ENCODE peak calls at places on chromosomes 1 and 21, in eight cellular contexts. J, Q, M, K, W, R, D and P are unnamed samples.

GRCh38 chr1:16006010-16006409 is 2.0 kb downstream of the SRARP start:
- DNase-seq in D (no peak), R (no peak), W (no peak), Q (no peak), J (no peak), M (no peak), K (no peak), P (no peak)

GRCh38 chr1:161763522-161764098 is 2.5 kb upstream of the ATF6 start:
- DNase-seq in D (no peak), W (no peak), R (no peak), J (no peak), Q (no peak), M (peak; percentile 81), K (no peak), P (no peak)

GRCh38 chr21:29213513-29214385 is 83.3 kb downstream of the MAP3K7CL start:
- DNase-seq in K (no peak), M (no peak), D (no peak), J (no peak), W (no peak), R (no peak), Q (no peak), P (no peak)

GRCh38 chr1:106494646-106495045 is 561.8 kb upstream of the PRMT6 start:
- DNase-seq in J (no peak), M (no peak), W (no peak), D (no peak), Q (no peak), K (no peak), R (no peak), P (no peak)

GRCh38 chr21:37128069-37128468 is 55.0 kb downstream of the TTC3 start:
- DNase-seq in Q (no peak), M (peak; percentile 71), K (no peak), D (no peak), J (peak; percentile 45), W (peak; percentile 44), R (peak; percentile 56), P (no peak)

GRCh38 chr21:38342734-38343133 is 85.9 kb downstream of the KCNJ15 start:
- DNase-seq in R (no peak), J (no peak), M (no peak), D (no peak), K (no peak), W (no peak), Q (peak; percentile 51), P (no peak)

GRCh38 chr1:165162671-165163241 is 193.8 kb downstream of the LMX1A start:
- DNase-seq in M (peak; percentile 98), Q (no peak), D (peak; percentile 42), W (no peak), K (no peak), J (peak; percentile 94), R (peak; percentile 81), P (no peak)

GRCh38 chr1:222096476-222096772 is 354.5 kb upstream of the DUSP10 start:
- DNase-seq in Q (no peak), D (no peak), J (no peak), W (no peak), R (no peak), M (no peak), K (no peak), P (no peak)

GRCh38 chr1:35762204-35762603 is 7.6 kb downstream of the CLSPN start:
- DNase-seq in W (no peak), M (no peak), J (no peak), D (no peak), K (no peak), R (no peak), Q (no peak), P (no peak)

GRCh38 chr1:175155936-175156335 is 36.6 kb downstream of the KIAA0040 start:
- DNase-seq in M (no peak), D (peak; percentile 26), W (no peak), Q (no peak), R (no peak), J (peak; percentile 52), K (peak; percentile 76), P (no peak)

GRCh38 chr1:11187936-11188335 is 1.2 kb upstream of the ANGPTL7 start:
- DNase-seq in W (no peak), D (no peak), K (no peak), Q (no peak), M (no peak), R (no peak), J (no peak), P (no peak)

GRCh38 chr1:8013800-8014199 is 12.3 kb downstream of the ERRFI1 start:
- DNase-seq in M (no peak), J (no peak), Q (no peak), R (no peak), D (no peak), W (no peak), K (peak; percentile 49), P (no peak)

GRCh38 chr1:25427696-25428095 is 3.0 kb upstream of the MACO1 start:
- DNase-seq in Q (no peak), R (no peak), J (no peak), D (peak; percentile 47), M (no peak), W (no peak), K (no peak), P (peak; percentile 60)

GRCh38 chr1:44497422-44498170 is 92.5 kb downstream of the RNF220 start:
- DNase-seq in R (no peak), W (no peak), K (no peak), M (no peak), Q (no peak), J (no peak), D (no peak), P (no peak)

GRCh38 chr1:212980123-212980800 is 29.9 kb downstream of the VASH2 start:
- DNase-seq in R (no peak), Q (no peak), K (no peak), M (no peak), D (peak; percentile 19), J (no peak), W (peak; percentile 85), P (peak; percentile 66)

GRCh38 chr1:150931773-150932172 is 5.6 kb downstream of the SETDB1 start:
- DNase-seq in M (no peak), K (no peak), Q (no peak), D (no peak), J (no peak), W (peak; percentile 5), R (no peak), P (no peak)

GRCh38 chr21:33908760-33909159 is 6.8 kb downstream of the ATP5PO start:
- DNase-seq in D (no peak), W (no peak), Q (no peak), K (peak; percentile 8), R (no peak), M (no peak), J (no peak), P (no peak)

GRCh38 chr1:24351918-24352637 is 32.9 kb downstream of the GRHL3 start:
- DNase-seq in Q (no peak), J (no peak), W (peak; percentile 17), D (no peak), K (no peak), M (peak; percentile 77), R (no peak), P (no peak)

GRCh38 chr1:13775916-13776315 is 75.9 kb downstream of the PRDM2 start:
- DNase-seq in M (no peak), D (no peak), Q (no peak), R (no peak), K (no peak), W (no peak), J (no peak), P (no peak)

DNA sequence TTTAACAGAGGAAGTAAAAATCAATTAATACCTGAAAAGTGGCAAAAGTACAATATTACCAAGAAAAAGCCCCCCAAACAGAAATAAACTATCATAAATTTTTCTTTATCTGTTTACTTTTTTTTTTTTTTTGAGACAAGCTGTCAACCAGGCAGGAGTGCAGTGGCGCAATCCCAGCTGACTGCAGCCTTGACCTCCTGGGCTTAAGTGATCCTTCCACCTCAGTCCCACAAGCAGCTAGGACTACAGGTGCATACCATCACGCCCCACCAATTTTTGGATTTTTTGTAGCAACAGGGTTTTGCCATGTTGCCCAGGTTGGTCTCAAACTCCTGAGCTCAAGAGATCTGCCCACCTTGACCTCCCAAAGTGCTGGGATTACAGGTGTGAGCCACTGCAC is 8.0 kb downstream of the TFB2M start:
- DNase-seq in Q (no peak), R (no peak), M (no peak), D (no peak), J (no peak), K (peak; percentile 72), W (no peak), P (no peak)
- H3K4me1 ChIP-seq in Q (no peaks in the 10 kb centered on the region), R (no peaks in the 10 kb centered on the region), M (no peaks in the 10 kb centered on the region), D (no peaks in the 10 kb centered on the region), J (no peaks in the 10 kb centered on the region), K (peaks cover 23% of the 10 kb centered on the region), W (no peaks in the 10 kb centered on the region), P (no peaks in the 10 kb centered on the region)

GRCh38 chr1:234337233-234337632 is 36.0 kb upstream of the COA6 start:
- DNase-seq in R (no peak), M (no peak), Q (no peak), J (no peak), K (no peak), W (no peak), D (no peak), P (no peak)

GRCh38 chr1:234340528-234340927 is 32.7 kb upstream of the COA6 start:
- DNase-seq in M (no peak), K (no peak), W (no peak), Q (no peak), D (no peak), R (no peak), J (no peak), P (no peak)

GRCh38 chr1:234345237-234345636 is 28.0 kb upstream of the COA6 start:
- DNase-seq in K (no peak), R (no peak), J (no peak), W (no peak), Q (no peak), D (no peak), M (no peak), P (no peak)

GRCh38 chr1:234342749-234343148 is 30.5 kb upstream of the COA6 start:
- DNase-seq in M (no peak), D (no peak), Q (no peak), W (no peak), J (no peak), K (no peak), R (no peak), P (no peak)
- H3K27me3 ChIP-seq in M (no peaks in the 10 kb centered on the region), D (no peaks in the 10 kb centered on the region), Q (no peaks in the 10 kb centered on the region), W (no peaks in the 10 kb centered on the region), J (no peaks in the 10 kb centered on the region), K (no peaks in the 10 kb centered on the region), R (no peaks in the 10 kb centered on the region), P (no peaks in the 10 kb centered on the region)

GRCh38 chr1:59776960-59777852 is 37.5 kb upstream of the HOOK1 start:
- DNase-seq in R (no peak), Q (no peak), K (no peak), W (peak; percentile 24), D (no peak), J (no peak), M (no peak), P (no peak)
- TF ChIP-seq CTCF in R (no peak), Q (no peak), K (no peak), W (no peak), D (no peak), J (no peak), M (peak; percentile 33), P (no peak)

DNA sequence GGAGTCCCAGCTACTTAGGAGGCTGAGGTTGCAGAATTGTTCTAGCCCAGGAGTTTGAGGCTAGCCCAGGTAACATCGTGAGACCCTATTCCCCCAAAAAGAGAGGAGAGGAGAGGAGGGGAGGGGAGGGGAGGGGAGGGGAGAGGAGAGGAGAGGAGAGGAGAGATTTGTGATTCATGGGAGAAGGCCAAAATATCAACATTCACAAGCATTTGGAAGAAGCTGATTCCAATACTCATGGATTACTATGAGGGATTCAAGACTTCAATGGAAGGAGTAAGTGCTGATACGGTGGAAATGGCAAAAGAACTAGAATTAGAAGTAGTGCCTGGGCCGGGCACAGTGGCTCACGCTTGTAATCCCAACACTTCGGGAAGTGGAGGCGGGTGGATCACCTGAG is 187.8 kb downstream of the EIF4G3 start:
- DNase-seq in K (no peak), J (no peak), Q (no peak), R (no peak), D (no peak), M (no peak), W (no peak), P (no peak)
- H3K4me1 ChIP-seq in K (no peaks in the 10 kb centered on the region), J (no peaks in the 10 kb centered on the region), Q (peaks cover 8% of the 10 kb centered on the region), R (no peaks in the 10 kb centered on the region), D (no peaks in the 10 kb centered on the region), M (no peaks in the 10 kb centered on the region), W (no peaks in the 10 kb centered on the region), P (peaks cover 5% of the 10 kb centered on the region)